ENCODE peak calls at places on chromosomes 16 and 17, in eight cellular contexts. H, G, E, F, M, C, K and D are unnamed samples.

GRCh38 chr16:56964243-56965148 is 2.7 kb downstream of the CETP start:
- DNase-seq in H (peak), F (peak), C (peak), M (peak), G (peak), K (peak), E (peak), D (peak)

GRCh38 chr16:30957456-30958163 is at the start of gene SETD1A:
- DNase-seq in F (peak), G (peak), E (peak), M (peak), C (peak), H (peak), K (peak), D (peak)

GRCh38 chr17:75518201-75518600 is 1.9 kb downstream of the TSEN54 start:
- DNase-seq in E (no peak), K (no peak), H (no peak), M (no peak), C (no peak), F (no peak), G (no peak), D (no peak)

GRCh38 chr17:82061047-82061925 is 4.3 kb downstream of the DUS1L start:
- DNase-seq in E (no peak), G (no peak), K (no peak), H (no peak), C (no peak), F (no peak), M (no peak), D (no peak)

GRCh38 chr16:637081-638018 is 1.2 kb upstream of the METTL26 start:
- DNase-seq in K (no peak), M (peak), E (no peak), G (peak), F (peak), H (peak), C (peak), D (no peak)

GRCh38 chr16:3503513-3503912 is 2.7 kb downstream of the CLUAP1 start:
- DNase-seq in K (no peak), E (no peak), F (no peak), G (no peak), H (no peak), M (no peak), C (no peak), D (no peak)

GRCh38 chr16:65473699-65474098 is 351.8 kb upstream of the CDH11 start:
- DNase-seq in K (no peak), E (no peak), F (no peak), C (no peak), H (no peak), M (no peak), G (no peak), D (no peak)

GRCh38 chr17:77110006-77110374 is 30.8 kb upstream of the SEC14L1 start:
- DNase-seq in M (no peak), G (peak), C (no peak), E (peak), K (peak), F (peak), H (no peak), D (no peak)

GRCh38 chr17:39647242-39647641 is 10.3 kb downstream of the STARD3 start:
- DNase-seq in F (no peak), C (no peak), M (no peak), G (no peak), E (no peak), K (no peak), H (no peak), D (no peak)

GRCh38 chr17:72970246-72970645 is 122.2 kb downstream of the SLC39A11 start:
- DNase-seq in G (no peak), H (no peak), E (no peak), M (no peak), K (no peak), C (no peak), F (no peak), D (no peak)

GRCh38 chr16:85178596-85178995 is 66.3 kb upstream of the CIBAR2 start:
- DNase-seq in H (no peak), K (no peak), F (no peak), E (no peak), C (no peak), M (no peak), G (no peak), D (no peak)

GRCh38 chr17:76816590-76817135 is 51.5 kb upstream of the MGAT5B start:
- DNase-seq in H (peak), C (peak), E (peak), G (peak), F (peak), M (no peak), K (peak), D (peak)

GRCh38 chr16:31513126-31513525 is 4.9 kb upstream of the RUSF1 start:
- DNase-seq in E (no peak), H (no peak), K (no peak), F (peak), M (no peak), G (peak), C (peak), D (no peak)

GRCh38 chr16:21100447-21100846 is 50.2 kb downstream of the DNAH3 start:
- DNase-seq in E (no peak), M (no peak), G (peak), F (peak), H (no peak), C (peak), K (no peak), D (no peak)

GRCh38 chr17:61488878-61489718 is 36.9 kb downstream of the TBX4 start:
- DNase-seq in C (no peak), E (no peak), M (peak), G (no peak), H (no peak), K (no peak), F (no peak), D (no peak)

GRCh38 chr16:4525069-4525468 is 13.5 kb downstream of the CDIP1 start:
- DNase-seq in F (no peak), K (no peak), M (no peak), E (no peak), H (no peak), C (no peak), G (no peak), D (no peak)

GRCh38 chr17:80656590-80656989 is 112.0 kb downstream of the RPTOR start:
- DNase-seq in H (no peak), M (no peak), E (no peak), F (no peak), G (no peak), C (no peak), K (no peak), D (no peak)

GRCh38 chr17:65403129-65403528 is 158.3 kb downstream of the AXIN2 start:
- DNase-seq in G (no peak), K (no peak), F (no peak), M (no peak), C (no peak), E (no peak), H (no peak), D (no peak)

GRCh38 chr17:47864791-47865216 is 13.8 kb upstream of the SP6 start:
- DNase-seq in E (no peak), M (no peak), H (no peak), G (peak), F (no peak), C (no peak), K (no peak), D (no peak)

GRCh38 chr17:78640700-78641099 is 63.5 kb upstream of the DNAH17 start:
- DNase-seq in F (no peak), C (no peak), H (no peak), K (no peak), E (no peak), M (no peak), G (no peak), D (no peak)

GRCh38 chr17:19502517-19502916 is 31.1 kb upstream of the SLC47A1 start:
- DNase-seq in G (no peak), K (no peak), C (no peak), M (no peak), F (no peak), E (no peak), H (no peak), D (peak)

GRCh38 chr16:89060207-89060794 is 33.4 kb upstream of the ACSF3 start:
- DNase-seq in F (no peak), M (no peak), C (no peak), G (no peak), H (no peak), E (no peak), K (no peak), D (no peak)

GRCh38 chr17:11598274-11599221 is at the start of gene DNAH9:
- DNase-seq in C (peak), E (no peak), H (no peak), G (peak), M (peak), K (peak), F (peak), D (no peak)

GRCh38 chr16:82370282-82370681 is 200.3 kb upstream of the MPHOSPH6 start:
- DNase-seq in M (no peak), K (no peak), H (no peak), E (no peak), C (no peak), F (no peak), G (no peak), D (no peak)

GRCh38 chr17:13797863-13798262 is 196.1 kb upstream of the HS3ST3A1 start:
- DNase-seq in K (no peak), F (no peak), E (no peak), C (no peak), H (no peak), G (no peak), M (no peak), D (no peak)

GRCh38 chr17:28645576-28645939 is 600 bp upstream of the BLTP2 start:
- DNase-seq in G (no peak), E (no peak), H (no peak), M (peak), C (no peak), K (no peak), F (no peak), D (no peak)

GRCh38 chr17:19538095-19539039 is 4.7 kb downstream of the SLC47A1 start:
- DNase-seq in K (no peak), C (no peak), G (no peak), M (no peak), E (no peak), F (no peak), H (no peak), D (no peak)

GRCh38 chr16:9412362-9413311 is 321.2 kb downstream of the HAPSTR1 start:
- DNase-seq in F (no peak), E (no peak), H (no peak), C (no peak), G (no peak), M (no peak), K (no peak), D (no peak)

GRCh38 chr16:79698341-79698753 is 97.8 kb upstream of the MAF start:
- DNase-seq in H (no peak), E (no peak), K (no peak), M (no peak), G (no peak), F (no peak), C (peak), D (no peak)

GRCh38 chr16:8620535-8620934 is 963 bp upstream of the METTL22 start:
- DNase-seq in F (peak), M (no peak), H (no peak), G (peak), C (no peak), E (no peak), K (no peak), D (no peak)

GRCh38 chr17:17495448-17496188 is 577 bp downstream of the RASD1 start:
- DNase-seq in F (peak), M (no peak), E (peak), G (peak), C (no peak), H (no peak), K (peak), D (no peak)

GRCh38 chr17:12510535-12510934 is 155.2 kb upstream of the MYOCD start:
- DNase-seq in E (no peak), G (peak), H (no peak), K (no peak), M (no peak), C (no peak), F (peak), D (no peak)

GRCh38 chr17:66934040-66934439 is 30.5 kb upstream of the CACNG4 start:
- DNase-seq in E (no peak), C (no peak), H (no peak), K (no peak), M (no peak), F (no peak), G (no peak), D (no peak)

GRCh38 chr17:27497696-27498095 is 41.4 kb downstream of the KSR1 start:
- DNase-seq in C (no peak), H (no peak), E (no peak), K (no peak), F (no peak), G (no peak), M (no peak), D (no peak)

GRCh38 chr17:1177099-1177996 is 2.4 kb downstream of the ABR start:
- DNase-seq in G (peak), K (no peak), C (no peak), M (no peak), E (no peak), H (no peak), F (peak), D (no peak)

GRCh38 chr16:4194661-4195060 is 47.2 kb downstream of the SRL start:
- DNase-seq in G (no peak), E (no peak), C (no peak), H (no peak), F (no peak), K (no peak), M (no peak), D (no peak)

GRCh38 chr16:50747206-50747956 is 5.5 kb downstream of the CYLD start:
- DNase-seq in G (peak), H (no peak), E (peak), F (no peak), C (no peak), M (no peak), K (no peak), D (no peak)

GRCh38 chr17:27968206-27968732 is 74.2 kb upstream of the NLK start:
- DNase-seq in G (no peak), F (no peak), M (no peak), K (no peak), E (no peak), H (no peak), C (no peak), D (no peak)

GRCh38 chr16:85138073-85138824 is 26.0 kb upstream of the CIBAR2 start:
- DNase-seq in M (no peak), G (no peak), K (no peak), C (no peak), E (no peak), F (no peak), H (no peak), D (no peak)

GRCh38 chr16:1213231-1213630 is 11.8 kb downstream of the TPSG1 start:
- DNase-seq in C (no peak), F (no peak), H (no peak), G (no peak), E (no peak), M (no peak), K (no peak), D (no peak)